ENCODE peak calls at places on chromosome 19, in six cellular contexts. X is GM23338, I is brain microvascular endothelial cell, B is transverse colon, J is psoas muscle, C is Peyer's patch. K is an unnamed sample.

GRCh38 chr19:464146-464545 is 3.3 kb upstream of the SHC2 start:
- DNase-seq in X (no peak), I (no peak), B (no peak), J (no peak), C (no peak), K (no peak)

GRCh38 chr19:54390942-54391577 is 24.2 kb upstream of the TTYH1 start:
- DNase-seq in X (peak), I (peak), B (peak), J (no peak), C (no peak), K (peak)

GRCh38 chr19:42170715-42171114 is 38.5 kb upstream of the POU2F2 start:
- DNase-seq in X (no peak), I (no peak), B (no peak), J (no peak), C (no peak), K (no peak)

GRCh38 chr19:47609885-47610545 is 1.1 kb downstream of the BICRA start:
- DNase-seq in X (peak), I (no peak), B (peak), J (peak), C (peak), K (peak)

GRCh38 chr19:24060687-24061356 is 26.2 kb upstream of the ZNF254 start:
- DNase-seq in X (no peak), I (no peak), B (no peak), J (no peak), C (no peak), K (no peak)

GRCh38 chr19:16527971-16528521 is 14.2 kb downstream of the CHERP start:
- DNase-seq in X (peak), I (no peak), B (no peak), J (no peak), C (peak), K (peak)

GRCh38 chr19:35042056-35042730 is 672 bp downstream of the HPN start:
- DNase-seq in X (no peak), I (no peak), B (no peak), J (peak), C (no peak), K (no peak)

GRCh38 chr19:30870861-30871260 is 478.4 kb downstream of the TSHZ3 start:
- DNase-seq in X (no peak), I (no peak), B (no peak), J (no peak), C (no peak), K (no peak)

GRCh38 chr19:49631279-49631588 is 8.7 kb downstream of the RRAS start:
- DNase-seq in X (no peak), I (no peak), B (no peak), J (no peak), C (no peak), K (no peak)

GRCh38 chr19:49442793-49443365 is 1.6 kb upstream of the SLC17A7 start:
- DNase-seq in X (peak), I (peak), B (peak), J (peak), C (peak), K (peak)

DNA sequence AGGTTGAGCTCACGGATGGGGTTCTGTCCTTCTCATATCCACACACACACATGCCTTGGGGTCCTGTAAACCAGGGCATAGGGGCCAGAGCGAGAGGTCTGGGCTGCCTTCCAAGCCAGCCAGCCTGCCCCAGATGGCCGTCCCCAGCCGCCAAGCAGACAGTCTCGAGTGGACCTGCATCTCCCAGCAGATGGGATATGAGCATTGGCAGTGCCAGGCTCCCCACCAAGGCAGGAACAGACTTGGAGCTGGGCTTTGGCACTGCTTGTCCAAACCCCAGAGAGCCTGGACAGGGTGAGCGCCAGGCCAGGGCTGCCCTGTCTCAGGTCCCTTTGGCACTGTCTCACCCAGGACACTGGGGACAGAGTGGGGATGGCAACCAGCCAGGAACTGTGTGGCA is 130.4 kb downstream of the DPF1 start:
- DNase-seq in X (no peak), I (no peak), B (no peak), J (no peak), C (no peak), K (no peak)
- H3K27ac ChIP-seq in X (no peak), I (no peak), B (no peak), J (no peak), C (no peak), K (no peak)

DNA sequence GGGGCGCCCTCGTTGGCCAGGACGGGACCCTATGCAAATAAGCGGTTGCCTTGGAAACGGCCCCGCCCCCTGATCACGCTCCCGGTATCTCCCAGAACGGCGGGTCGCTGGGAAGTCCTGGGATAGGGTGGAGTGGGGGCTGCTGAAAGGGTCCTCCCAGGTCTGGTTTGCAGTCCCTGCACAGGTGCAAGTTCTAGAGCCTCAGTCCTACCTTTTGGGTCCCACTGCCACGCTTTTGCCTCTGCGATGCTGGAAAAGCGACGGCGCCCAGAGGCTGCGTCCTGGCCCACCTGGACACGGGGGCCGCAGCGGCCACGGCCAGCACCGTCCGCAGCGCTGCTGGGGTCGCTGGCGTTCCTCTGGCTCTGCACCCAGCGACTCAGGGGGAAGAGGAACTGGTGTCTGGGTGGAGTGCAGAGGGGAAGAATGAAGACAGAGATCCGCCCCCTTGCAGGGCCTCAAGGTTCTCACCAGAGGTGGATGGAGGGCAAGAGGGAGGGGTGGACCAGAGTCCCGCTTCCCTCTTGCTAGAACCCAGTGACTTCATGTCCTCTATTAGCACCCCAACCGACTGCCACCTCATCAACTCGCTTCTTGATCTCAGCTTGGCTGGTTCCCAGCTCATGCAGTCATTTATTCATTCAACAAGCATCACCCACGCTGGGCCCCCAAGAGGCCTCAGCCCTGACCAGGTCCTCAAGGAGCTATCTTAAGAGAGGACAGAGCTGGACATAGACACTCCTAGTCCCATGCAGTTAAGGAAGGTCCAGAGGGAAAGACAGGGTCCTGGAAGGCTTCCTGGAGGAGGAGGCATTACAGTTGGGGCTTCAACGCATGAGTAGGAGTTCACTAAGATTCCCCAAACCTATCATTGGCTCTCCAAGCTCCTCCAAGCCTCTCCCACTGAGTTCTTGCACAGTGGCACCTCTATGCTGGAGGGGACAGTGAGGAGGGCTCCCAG is at the start of gene LRRC25:
- DNase-seq in X (peak), I (no peak), B (no peak), J (peak), C (no peak), K (no peak)
- H3K27ac ChIP-seq in X (no peak), I (no peak), B (no peak), J (no peak), C (no peak), K (no peak)

DNA sequence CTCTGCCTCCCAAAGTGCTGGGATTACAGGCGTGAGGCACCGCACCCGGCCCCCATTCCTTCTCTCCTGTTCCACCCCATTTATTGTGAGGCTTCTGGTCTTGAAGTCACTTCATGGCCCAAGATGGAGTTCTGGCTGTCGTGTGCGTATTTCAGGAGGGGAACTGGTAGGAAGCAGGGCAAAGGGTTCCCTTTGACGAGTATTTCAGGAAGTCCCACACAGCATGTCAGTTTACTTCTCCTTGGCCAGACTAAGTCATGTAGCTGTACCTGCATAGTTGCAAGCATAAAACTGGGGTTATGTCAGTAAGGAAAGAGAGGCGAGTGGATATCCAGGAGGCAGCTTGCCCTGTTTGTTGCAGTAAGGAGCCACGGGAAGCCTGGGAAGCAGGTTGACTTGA is 10.1 kb downstream of the WDR62 start:
- DNase-seq in X (no peak), I (no peak), B (no peak), J (no peak), C (no peak), K (no peak)
- H3K27ac ChIP-seq in X (no peak), I (no peak), B (no peak), J (no peak), C (no peak), K (no peak)

DNA sequence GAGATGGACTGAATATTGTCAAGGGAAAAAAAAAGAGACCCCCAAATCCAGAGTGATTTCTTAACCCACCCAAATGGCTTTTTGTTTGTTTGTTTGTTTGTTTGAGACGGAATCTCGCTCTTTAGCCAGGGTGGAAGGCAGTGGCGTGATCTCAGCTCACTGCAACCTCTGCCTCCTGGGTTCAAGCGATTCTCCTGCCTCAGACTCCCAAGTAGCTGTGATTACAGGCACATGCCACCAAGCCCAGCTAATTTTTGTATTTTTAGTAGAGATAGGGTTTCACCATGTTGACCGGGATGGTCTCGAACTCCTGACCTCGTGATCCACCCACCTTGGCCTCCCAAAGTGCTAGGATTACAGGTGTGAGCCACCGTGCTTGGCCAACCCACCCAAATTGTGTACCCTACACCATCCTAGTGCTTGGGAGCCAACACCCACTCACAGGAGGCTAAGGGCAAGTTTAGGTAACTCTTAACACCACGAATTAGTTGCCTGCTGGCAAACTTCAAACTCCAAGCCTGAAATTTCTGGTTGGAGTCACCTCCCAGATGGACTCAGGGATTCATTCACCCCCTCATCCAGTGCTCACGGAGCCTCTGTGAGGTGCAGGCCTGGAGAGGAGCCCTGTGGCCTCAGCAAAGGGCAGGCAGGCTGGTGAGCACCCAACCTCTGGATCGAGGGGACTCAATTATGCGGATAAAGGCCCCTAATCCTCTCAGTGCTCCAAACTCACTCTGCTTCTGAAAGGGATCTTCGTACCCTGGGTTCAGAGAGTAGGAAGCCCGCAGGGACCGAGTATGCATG is 37.6 kb downstream of the ACTN4 start:
- DNase-seq in X (no peak), I (no peak), B (no peak), J (no peak), C (no peak), K (no peak)
- H3K27ac ChIP-seq in X (peak), I (peak), B (peak), J (peak), C (peak), K (no peak)

GRCh38 chr19:6480843-6481415 is 658 bp downstream of the DENND1C start:
- DNase-seq in X (no peak), I (no peak), B (no peak), J (no peak), C (no peak), K (no peak)
- H3K27ac ChIP-seq in X (no peak), I (no peak), B (peak), J (no peak), C (peak), K (peak)

K was measured in CD4-positive, alpha-beta T cell.